ENCODE peak calls at places on chromosomes 16 and 17, in five cellular contexts. G, X, M, Q and C are unnamed samples. For H3K36me3, the result is how much of the 10 kb centered on the place peaks cover.

GRCh38 chr17:42424991-42425610 is 2.0 kb upstream of the CAVIN1 start:
- DNase-seq in G (no peak), X (no peak), M (no peak), Q (no peak), C (no peak)

GRCh38 chr17:55607736-55608341 is 96.6 kb upstream of the SMIM36 start:
- DNase-seq in G (no peak), X (no peak), M (peak), Q (no peak), C (peak)

GRCh38 chr17:78667741-78668640 is 90.8 kb upstream of the DNAH17 start:
- DNase-seq in G (no peak), X (no peak), M (no peak), Q (no peak), C (no peak)

GRCh38 chr17:38897671-38898290 is 27.6 kb upstream of the LASP1NB start:
- DNase-seq in G (no peak), X (no peak), M (no peak), Q (no peak), C (no peak)

GRCh38 chr17:65627108-65627507 is 65.7 kb upstream of the AXIN2 start:
- DNase-seq in G (no peak), X (no peak), M (no peak), Q (no peak), C (no peak)

GRCh38 chr16:50025544-50025931 is 513 bp downstream of the CNEP1R1 start:
- DNase-seq in G (peak), X (no peak), M (peak), Q (peak), C (peak)

GRCh38 chr16:57125969-57126368 is 33.6 kb downstream of the CPNE2 start:
- DNase-seq in G (no peak), X (no peak), M (no peak), Q (no peak), C (no peak)

GRCh38 chr16:22849517-22849916 is 35.6 kb downstream of the HS3ST2 start:
- DNase-seq in G (no peak), X (no peak), M (no peak), Q (no peak), C (no peak)

GRCh38 chr16:87412996-87413421 is 20.9 kb downstream of the MAP1LC3B start:
- DNase-seq in G (no peak), X (peak), M (no peak), Q (no peak), C (no peak)

GRCh38 chr16:1560153-1560552 is 26.7 kb downstream of the TMEM204 start:
- DNase-seq in G (no peak), X (peak), M (no peak), Q (no peak), C (no peak)

GRCh38 chr17:47145351-47145750 is 43.7 kb downstream of the CDC27 start:
- DNase-seq in G (no peak), X (no peak), M (peak), Q (no peak), C (no peak)

GRCh38 chr17:46782250-46782953 is 36.1 kb downstream of the WNT3 start:
- DNase-seq in G (no peak), X (no peak), M (peak), Q (peak), C (peak)

DNA sequence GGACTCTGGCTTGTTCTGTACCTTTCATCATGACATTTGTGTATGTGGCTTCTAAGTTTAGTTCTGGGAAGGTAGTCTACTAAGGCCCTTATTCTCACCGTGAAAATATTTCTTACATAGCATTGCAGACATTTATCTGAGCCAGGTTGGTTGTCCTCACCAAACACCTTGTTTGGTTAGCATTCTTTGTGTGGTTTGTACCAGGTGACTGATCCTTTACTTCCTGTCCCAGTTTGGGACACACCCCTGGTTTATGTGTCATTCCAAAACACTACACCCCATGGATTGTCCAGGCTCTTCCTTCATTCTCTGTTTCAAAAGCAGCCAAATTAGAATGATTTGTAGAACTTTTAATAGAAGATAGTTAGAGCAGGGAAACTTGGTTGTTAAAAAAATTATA is 23.2 kb upstream of the DUSP14 start:
- DNase-seq in G (no peak), X (no peak), M (no peak), Q (no peak), C (peak)
- H3K36me3 ChIP-seq in G (under half), X (under half), M (under half), Q (half or more), C (under half)

GRCh38 chr17:44211281-44212265 is 7.9 kb downstream of the UBTF start:
- DNase-seq in G (no peak), X (peak), M (no peak), Q (no peak), C (no peak)

GRCh38 chr17:44212507-44213402 is 6.7 kb downstream of the UBTF start:
- DNase-seq in G (no peak), X (no peak), M (no peak), Q (no peak), C (no peak)

GRCh38 chr17:44214230-44214494 is 5.3 kb downstream of the UBTF start:
- DNase-seq in G (no peak), X (no peak), M (no peak), Q (no peak), C (no peak)

GRCh38 chr17:44214896-44215295 is 4.6 kb downstream of the UBTF start:
- DNase-seq in G (no peak), X (no peak), M (no peak), Q (no peak), C (no peak)

DNA sequence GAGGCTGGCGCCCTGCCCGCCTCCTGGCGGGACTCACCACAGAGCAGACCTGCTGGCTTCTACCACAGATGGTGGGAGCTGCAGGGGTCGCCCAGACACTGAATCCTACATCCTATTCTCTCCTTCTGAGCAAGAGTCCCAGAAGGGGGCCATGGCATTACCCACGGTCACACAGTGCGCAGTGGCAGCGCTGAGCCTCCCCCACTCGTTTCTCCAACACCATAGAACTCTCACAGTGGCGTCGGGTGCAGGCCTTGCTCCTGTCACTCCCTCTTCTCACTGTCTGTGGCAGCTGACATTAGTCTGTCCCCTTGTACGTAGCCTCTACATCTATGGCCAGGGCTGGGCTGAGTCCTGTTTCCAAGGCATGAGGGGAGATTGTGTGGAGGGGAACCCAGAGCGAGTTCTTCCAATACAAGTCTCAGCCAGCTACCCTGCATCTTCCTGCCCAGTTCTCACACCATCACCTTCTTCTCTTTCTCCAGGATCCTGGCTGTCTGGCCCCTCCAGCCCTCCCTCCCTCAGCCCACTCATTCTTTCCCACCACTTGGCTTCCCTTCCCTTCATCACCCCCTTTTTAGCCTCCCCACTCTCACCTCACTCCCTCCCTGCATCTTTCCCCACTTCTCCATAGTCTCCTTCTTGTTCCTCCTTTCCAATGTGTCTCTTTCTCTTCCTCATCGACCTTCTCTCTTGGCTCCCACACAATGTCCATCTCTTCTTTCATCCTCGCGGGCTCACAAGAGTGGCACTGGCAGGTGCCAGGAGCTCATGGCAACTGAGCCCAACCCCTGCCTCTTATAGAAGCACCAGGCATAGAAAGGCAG is 5.9 kb downstream of the UBTF start:
- DNase-seq in G (no peak), X (no peak), M (no peak), Q (no peak), C (no peak)
- H3K36me3 ChIP-seq in G (under half), X (under half), M (under half), Q (half or more), C (under half)

GRCh38 chr17:28365487-28365886 is 488 bp upstream of the SEBOX start:
- DNase-seq in G (no peak), X (no peak), M (no peak), Q (no peak), C (no peak)
- H3K36me3 ChIP-seq in G (under half), X (under half), M (under half), Q (under half), C (under half)

GRCh38 chr16:10881479-10882030 is 4.6 kb downstream of the CIITA start:
- DNase-seq in G (no peak), X (no peak), M (no peak), Q (no peak), C (no peak)
- H3K36me3 ChIP-seq in G (under half), X (under half), M (under half), Q (under half), C (under half)

DNA sequence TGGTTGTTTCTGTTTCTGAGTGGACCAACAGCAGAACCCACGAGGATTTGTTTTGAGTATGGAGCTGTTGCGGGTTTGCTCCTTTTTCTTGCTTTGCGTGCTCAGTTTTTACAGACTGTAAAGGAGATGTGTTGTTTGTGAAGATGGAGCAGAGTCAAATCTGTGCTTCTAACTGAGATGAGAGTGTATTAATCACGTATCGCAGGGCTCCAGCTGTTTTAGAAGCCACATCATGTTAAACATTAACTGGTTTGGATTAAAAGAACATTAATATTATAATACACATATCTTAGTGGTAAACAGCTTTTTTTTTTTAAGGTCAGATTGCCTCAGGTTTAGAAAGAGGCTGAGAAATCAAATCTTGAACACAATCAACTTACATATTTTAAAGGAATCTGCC is 69.4 kb downstream of the YPEL2 start:
- DNase-seq in G (no peak), X (no peak), M (no peak), Q (no peak), C (no peak)
- H3K36me3 ChIP-seq in G (under half), X (under half), M (under half), Q (under half), C (under half)

GRCh38 chr16:82848013-82848412 is 221.2 kb downstream of the CDH13 start:
- DNase-seq in G (no peak), X (no peak), M (peak), Q (no peak), C (no peak)

GRCh38 chr16:82857693-82858337 is 231.0 kb downstream of the CDH13 start:
- DNase-seq in G (no peak), X (no peak), M (no peak), Q (no peak), C (no peak)

GRCh38 chr16:82855471-82855870 is 228.7 kb downstream of the CDH13 start:
- DNase-seq in G (no peak), X (no peak), M (no peak), Q (no peak), C (no peak)

GRCh38 chr16:82846806-82847205 is 220.0 kb downstream of the CDH13 start:
- DNase-seq in G (no peak), X (no peak), M (no peak), Q (no peak), C (peak)

GRCh38 chr16:82852388-82852998 is 225.7 kb downstream of the CDH13 start:
- DNase-seq in G (no peak), X (no peak), M (no peak), Q (no peak), C (no peak)
- H3K36me3 ChIP-seq in G (under half), X (under half), M (under half), Q (under half), C (under half)

GRCh38 chr16:345686-346231 is 6.8 kb downstream of the AXIN1 start:
- DNase-seq in G (no peak), X (no peak), M (no peak), Q (no peak), C (no peak)
- H3K36me3 ChIP-seq in G (under half), X (under half), M (under half), Q (half or more), C (under half)